ENCODE peak calls at places on chromosomes 4 and X, in five cellular contexts. N is NCI-H69; E is stimulated activated CD8-positive, alpha-beta memory T cell treated with anti-CD3 and anti-CD28 coated beads, Interleukin-15, amount 100 ng/mL, for 4 hours; R is fibroblast of lung; D is NCI-H1092. Q is an unnamed sample.

GRCh38 chrX:40207626-40208025 is 109.9 kb upstream of the BCOR start:
- DNase-seq in D (no peak), R (no peak), N (peak; percentile 20), E (no peak), Q (peak; percentile 0)

GRCh38 chr4:161714022-161714751 is 449.6 kb downstream of the FSTL5 start:
- DNase-seq in N (peak; percentile 69), R (peak; percentile 80), D (no peak), E (no peak), Q (no peak)

GRCh38 chr4:8203817-8204216 is 4.7 kb downstream of the SH3TC1 start:
- DNase-seq in E (no peak), R (no peak), N (no peak), D (no peak), Q (no peak)

GRCh38 chr4:183626168-183626567 is 32.8 kb downstream of the RWDD4 start:
- DNase-seq in R (no peak), D (no peak), E (no peak), N (no peak), Q (no peak)

GRCh38 chr4:31343058-31343457 is 622.9 kb downstream of the PCDH7 start:
- DNase-seq in N (no peak), D (no peak), E (no peak), R (peak; percentile 26), Q (no peak)

GRCh38 chr4:9762823-9763475 is 18.5 kb upstream of the DRD5 start:
- DNase-seq in E (no peak), R (peak; percentile 72), D (peak; percentile 70), N (peak; percentile 64), Q (no peak)

GRCh38 chr4:109873791-109874514 is 26.0 kb downstream of the LRIT3 start:
- DNase-seq in D (no peak), N (no peak), R (peak; percentile 69), E (no peak), Q (no peak)

GRCh38 chrX:48511561-48511960 is 2.8 kb downstream of the PORCN start:
- DNase-seq in R (no peak), E (no peak), D (no peak), N (peak; percentile 0), Q (no peak)

GRCh38 chrX:41781500-41781899 is 57.5 kb downstream of the GPR82 start:
- DNase-seq in R (peak; percentile 56), E (no peak), D (peak; percentile 31), N (peak; percentile 56), Q (no peak)

GRCh38 chrX:114712466-114712865 is 128.6 kb downstream of the HTR2C start:
- DNase-seq in E (no peak), N (no peak), D (no peak), R (no peak), Q (no peak)

GRCh38 chr4:16136321-16136720 is 52.5 kb upstream of the PROM1 start:
- DNase-seq in D (no peak), E (no peak), N (no peak), R (no peak), Q (no peak)

GRCh38 chr4:142719854-142720541 is 126.1 kb downstream of the INPP4B start:
- DNase-seq in N (peak; percentile 42), D (no peak), E (no peak), R (peak; percentile 48), Q (no peak)

GRCh38 chr4:130368668-130369067 is 1272.7 kb downstream of the C4orf33 start:
- DNase-seq in N (peak; percentile 25), R (no peak), D (no peak), E (no peak), Q (no peak)

GRCh38 chr4:52093466-52093865 is 42.4 kb downstream of the SPATA18 start:
- DNase-seq in D (no peak), R (no peak), E (no peak), N (no peak), Q (no peak)

GRCh38 chrX:38109042-38109904 is 102.9 kb downstream of the SYTL5 start:
- DNase-seq in E (no peak), N (peak; percentile 33), R (no peak), D (no peak), Q (no peak)

GRCh38 chr4:108142870-108143269 is 25.9 kb downstream of the LEF1 start:
- DNase-seq in D (no peak), E (no peak), R (no peak), N (peak; percentile 2), Q (no peak)

GRCh38 chr4:169485791-169486742 is 126.3 kb downstream of the NEK1 start:
- DNase-seq in R (peak; percentile 79), N (peak; percentile 61), D (peak; percentile 6), E (no peak), Q (no peak)

GRCh38 chr4:2536193-2537010 is at the start of gene FAM193A:
- DNase-seq in R (peak; percentile 99), D (peak; percentile 99), N (peak; percentile 98), E (peak; percentile 99), Q (peak; percentile 92)

GRCh38 chr4:35124116-35124515 is 1120.2 kb downstream of the ARAP2 start:
- DNase-seq in N (no peak), D (no peak), E (no peak), R (no peak), Q (no peak)

GRCh38 chr4:3361406-3361805 is 68.6 kb downstream of the RGS12 start:
- DNase-seq in N (no peak), D (no peak), E (no peak), R (no peak), Q (no peak)

GRCh38 chrX:6225307-6226052 is 3.2 kb downstream of the NLGN4X start:
- DNase-seq in R (no peak), E (no peak), N (peak; percentile 60), D (peak; percentile 27), Q (no peak)

GRCh38 chr4:15130441-15130840 is 128.2 kb downstream of the CPEB2 start:
- DNase-seq in R (no peak), E (no peak), N (no peak), D (no peak), Q (no peak)

GRCh38 chr4:154622598-154622997 is 10.1 kb upstream of the FGG start:
- DNase-seq in E (no peak), R (peak; percentile 67), N (peak; percentile 56), D (no peak), Q (no peak)

GRCh38 chr4:14532436-14532835 is 469.8 kb upstream of the CPEB2 start:
- DNase-seq in D (peak; percentile 50), E (no peak), N (peak; percentile 0), R (no peak), Q (no peak)

GRCh38 chr4:107060388-107060787 is 24.3 kb upstream of the DKK2 start:
- DNase-seq in E (no peak), R (no peak), N (no peak), D (no peak), Q (no peak)

GRCh38 chrX:130704053-130705038 is 198.7 kb downstream of the ENOX2 start:
- DNase-seq in R (peak; percentile 57), N (no peak), D (no peak), E (no peak), Q (no peak)

GRCh38 chr4:130110189-130110588 is 1014.2 kb downstream of the C4orf33 start:
- DNase-seq in E (no peak), D (no peak), R (no peak), N (peak; percentile 15), Q (no peak)

GRCh38 chrX:78658851-78659744 is at the start of gene RTL3:
- DNase-seq in E (no peak), R (peak; percentile 56), N (no peak), D (no peak), Q (no peak)

GRCh38 chr4:168942985-168943384 is 67.1 kb downstream of the CBR4 start:
- DNase-seq in R (no peak), E (no peak), N (peak; percentile 31), D (no peak), Q (no peak)

GRCh38 chrX:40169193-40170086 is 71.7 kb upstream of the BCOR start:
- DNase-seq in D (peak; percentile 83), E (no peak), R (peak; percentile 81), N (peak; percentile 86), Q (peak; percentile 20)

GRCh38 chr4:17502764-17503163 is 9.1 kb downstream of the QDPR start:
- DNase-seq in D (no peak), R (no peak), N (no peak), E (no peak), Q (no peak)

GRCh38 chr4:3354455-3354811 is 61.6 kb downstream of the RGS12 start:
- DNase-seq in D (no peak), N (no peak), E (no peak), R (no peak), Q (no peak)

GRCh38 chr4:80322716-80323115 is 12.8 kb upstream of the CFAP299 start:
- DNase-seq in R (peak; percentile 63), E (no peak), N (peak; percentile 66), D (no peak), Q (no peak)

GRCh38 chr4:87068591-87069021 is 133.8 kb downstream of the AFF1 start:
- DNase-seq in E (no peak), N (peak; percentile 91), R (peak; percentile 63), D (peak; percentile 94), Q (no peak)

GRCh38 chr4:107283587-107284559 is 247.8 kb upstream of the DKK2 start:
- DNase-seq in D (no peak), N (no peak), R (peak; percentile 72), E (no peak), Q (no peak)

GRCh38 chrX:66045894-66046293 is 6.0 kb upstream of the VSIG4 start:
- DNase-seq in D (no peak), N (no peak), E (no peak), R (no peak), Q (no peak)

Q was measured in esophagus squamous epithelium.